ENCODE peak calls at places on chromosomes 3 and 15, in four cellular contexts. I is stomach, N is upper lobe of left lung, H is transverse colon. O is an unnamed sample.
A peak's percentile ranks its signal among the peaks of the same experiment; 100 is the strongest.

GRCh38 chr15:58457466-58457965 is 25.7 kb downstream of the LIPC start:
- DNase-seq in N (no peak), I (no peak), H (no peak), O (no peak)

GRCh38 chr3:123739754-123740153 is 144.4 kb downstream of the MYLK start:
- DNase-seq in I (no peak), H (peak; percentile 42), N (no peak), O (no peak)

GRCh38 chr3:165193392-165194268 is 2.6 kb downstream of the SLITRK3 start:
- DNase-seq in N (no peak), H (no peak), I (no peak), O (no peak)

GRCh38 chr15:77541421-77542181 is 91.1 kb downstream of the LINGO1 start:
- DNase-seq in N (no peak), I (peak; percentile 42), H (no peak), O (peak; percentile 61)

GRCh38 chr3:64342940-64343691 is 117.8 kb upstream of the PRICKLE2 start:
- DNase-seq in N (no peak), H (no peak), I (no peak), O (no peak)

GRCh38 chr3:10744098-10744465 is 71.9 kb upstream of the SLC6A11 start:
- DNase-seq in N (peak; percentile 36), H (no peak), I (no peak), O (no peak)

GRCh38 chr3:186044973-186045372 is 63.9 kb downstream of the ETV5 start:
- DNase-seq in H (no peak), N (no peak), I (peak; percentile 31), O (no peak)

GRCh38 chr15:70486451-70487379 is 276.6 kb downstream of the UACA start:
- DNase-seq in N (no peak), H (no peak), I (no peak), O (peak; percentile 77)

GRCh38 chr15:63605816-63606215 is 8.6 kb downstream of the FBXL22 start:
- DNase-seq in H (peak; percentile 34), N (no peak), I (no peak), O (no peak)

GRCh38 chr15:58410353-58410752 is 21.4 kb upstream of the LIPC start:
- DNase-seq in H (no peak), I (no peak), N (no peak), O (no peak)

GRCh38 chr15:69729167-69729748 is 276.6 kb downstream of the RPLP1 start:
- DNase-seq in H (peak; percentile 69), I (peak; percentile 58), N (no peak), O (no peak)

GRCh38 chr3:53324011-53324544 is 23.3 kb downstream of the DCP1A start:
- DNase-seq in H (no peak), I (no peak), N (no peak), O (no peak)

GRCh38 chr3:87437765-87438164 is 161.4 kb upstream of the POU1F1 start:
- DNase-seq in H (no peak), N (no peak), I (no peak), O (no peak)

GRCh38 chr3:136186330-136186729 is 9.8 kb downstream of the MSL2 start:
- DNase-seq in N (no peak), I (peak; percentile 47), H (peak; percentile 62), O (no peak)

GRCh38 chr15:38611228-38611627 is 46.6 kb upstream of the RASGRP1 start:
- DNase-seq in H (no peak), I (no peak), N (no peak), O (no peak)

GRCh38 chr3:53856964-53857363 is 10.6 kb downstream of the IL17RB start:
- DNase-seq in H (no peak), N (no peak), I (no peak), O (no peak)

GRCh38 chr15:88215249-88215648 is 41.3 kb downstream of the NTRK3 start:
- DNase-seq in N (no peak), H (no peak), I (no peak), O (no peak)

GRCh38 chr3:148902173-148902791 is 37.2 kb downstream of the CPA3 start:
- DNase-seq in I (no peak), N (no peak), H (no peak), O (no peak)

GRCh38 chr15:51203797-51204196 is 109.1 kb upstream of the TNFAIP8L3 start:
- DNase-seq in N (no peak), I (no peak), H (no peak), O (no peak)

GRCh38 chr3:134885877-134886621 is 91.0 kb downstream of the EPHB1 start:
- DNase-seq in N (no peak), H (no peak), I (no peak), O (no peak)

GRCh38 chr3:68793750-68794149 is 138.6 kb downstream of the TAFA4 start:
- DNase-seq in H (no peak), N (no peak), I (no peak), O (no peak)

GRCh38 chr15:66761723-66762595 is 59.9 kb downstream of the SMAD6 start:
- DNase-seq in I (no peak), H (no peak), N (no peak), O (no peak)

GRCh38 chr3:188979669-188980311 is 192.0 kb upstream of the TPRG1 start:
- DNase-seq in H (no peak), N (peak; percentile 18), I (no peak), O (no peak)

GRCh38 chr3:6697722-6698121 is 163.2 kb upstream of the GRM7 start:
- DNase-seq in H (no peak), I (no peak), N (no peak), O (no peak)

GRCh38 chr15:60155661-60156060 is 151.6 kb downstream of the FOXB1 start:
- DNase-seq in H (no peak), N (no peak), I (no peak), O (no peak)

GRCh38 chr15:95663156-95663831 is 667.2 kb upstream of the NR2F2 start:
- DNase-seq in H (no peak), N (no peak), I (no peak), O (no peak)

GRCh38 chr3:29525254-29525881 is 244.5 kb downstream of the RBMS3 start:
- DNase-seq in I (peak; percentile 55), N (no peak), H (peak; percentile 16), O (peak; percentile 90)

GRCh38 chr3:117139681-117140080 is 430.1 kb downstream of the TUSC7 start:
- DNase-seq in H (no peak), N (no peak), I (no peak), O (no peak)

GRCh38 chr15:51939216-51939615 is 32.4 kb downstream of the LEO1 start:
- DNase-seq in I (no peak), N (no peak), H (no peak), O (no peak)

GRCh38 chr3:154886437-154886836 is 193.7 kb upstream of the MME start:
- DNase-seq in N (no peak), H (no peak), I (no peak), O (no peak)

GRCh38 chr3:131655076-131655685 is 152.4 kb upstream of the MRPL3 start:
- DNase-seq in I (no peak), N (no peak), H (no peak), O (no peak)

DNA sequence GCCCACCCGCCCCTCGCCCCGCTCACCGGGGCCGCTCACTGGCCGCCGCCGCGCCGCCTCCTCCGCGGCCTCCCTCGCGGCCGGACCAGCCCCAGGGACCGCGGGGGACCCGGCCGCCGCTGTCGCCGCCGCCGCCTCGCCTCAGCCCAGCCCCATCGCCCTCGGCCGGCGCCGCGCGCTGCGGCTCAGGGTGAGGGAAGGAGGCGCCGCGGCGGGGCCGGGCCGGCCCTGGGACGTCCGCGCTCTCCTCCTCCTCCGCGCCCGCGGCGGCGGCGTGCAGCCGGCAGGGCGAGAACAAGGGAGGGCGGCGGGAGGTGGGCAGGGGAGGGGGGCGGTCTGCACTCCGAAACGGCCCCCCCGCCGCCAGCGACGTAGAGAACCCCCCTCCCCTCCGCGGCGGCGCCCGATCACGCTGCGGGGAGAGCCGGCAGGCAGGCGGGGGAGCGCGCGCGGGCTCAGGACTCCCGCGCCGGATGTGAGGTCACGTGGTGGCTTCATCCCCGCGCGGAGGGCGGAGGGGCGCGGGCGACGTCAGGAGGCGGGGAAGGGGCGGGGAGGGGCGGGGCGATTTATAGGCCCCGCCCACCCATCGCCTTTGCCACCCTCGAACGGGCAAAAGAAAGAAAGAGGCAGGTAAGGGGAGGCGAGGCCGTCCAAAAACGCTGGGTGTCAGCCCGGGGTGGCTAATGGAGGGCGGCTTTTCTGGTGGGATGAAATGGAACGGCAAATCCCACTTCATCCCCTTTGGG is at the start of gene ATP13A3:
- DNase-seq in I (peak; percentile 93), N (peak; percentile 98), H (peak; percentile 92), O (peak; percentile 95)
- TF ChIP-seq POLR2AphosphoS5 in I (peak; percentile 98), N (peak; percentile 93), H (peak; percentile 99), O (peak; percentile 95)

DNA sequence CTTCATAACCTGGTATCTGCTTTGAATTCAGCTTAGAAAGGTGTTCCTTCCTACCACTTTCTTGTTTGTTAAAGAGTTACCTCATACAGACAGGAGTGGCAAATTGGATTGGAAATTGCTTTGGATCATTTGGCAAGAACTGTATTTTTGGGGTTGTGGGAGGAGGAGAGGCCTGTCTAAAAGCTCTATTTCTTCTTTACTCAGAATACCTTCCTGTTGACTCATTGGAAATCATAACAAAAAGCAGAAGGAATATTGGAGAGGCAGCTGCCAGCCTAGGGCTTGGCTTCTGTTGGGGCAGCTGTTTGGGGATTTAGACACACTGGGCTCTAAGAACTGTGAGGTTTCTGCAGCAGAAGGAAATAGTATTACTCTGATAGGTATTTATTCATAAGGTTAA is 14.2 kb downstream of the IQGAP1 start:
- DNase-seq in H (no peak), I (no peak), N (no peak), O (peak; percentile 73)
- TF ChIP-seq POLR2AphosphoS5 in H (peak; percentile 46), I (peak; percentile 16), N (peak; percentile 34), O (peak; percentile 42)

GRCh38 chr3:41202075-41202833 is 2.9 kb downstream of the CTNNB1 start:
- DNase-seq in N (no peak), H (no peak), I (no peak), O (no peak)

GRCh38 chr3:41198950-41199865 is at the start of gene CTNNB1:
- DNase-seq in N (peak; percentile 98), I (peak; percentile 95), H (peak; percentile 95), O (peak; percentile 96)

GRCh38 chr3:41199866-41200668 is 762 bp downstream of the CTNNB1 start:
- DNase-seq in N (no peak), H (peak; percentile 44), I (no peak), O (peak; percentile 70)

GRCh38 chr3:41198526-41198925 is 779 bp upstream of the CTNNB1 start:
- DNase-seq in I (peak; percentile 39), H (peak; percentile 42), N (no peak), O (peak; percentile 75)

DNA sequence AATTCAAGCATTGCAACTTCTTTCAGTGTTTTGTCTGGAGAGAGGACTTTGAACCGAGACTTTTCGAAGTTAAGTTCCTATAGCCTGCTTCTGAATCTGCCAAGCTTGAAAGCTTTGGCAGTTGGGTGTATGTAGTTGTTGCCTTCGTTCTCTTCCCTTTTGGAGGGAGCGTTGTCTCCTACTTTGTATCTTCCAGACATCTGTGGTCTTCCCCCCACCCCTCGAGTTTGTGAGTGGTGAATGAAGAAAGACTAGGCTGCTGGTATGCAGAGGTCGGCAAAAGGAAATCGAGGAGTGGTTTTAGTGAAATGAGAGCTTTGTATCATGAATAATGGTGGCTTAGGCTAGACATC is 1.3 kb downstream of the CTNNB1 start:
- DNase-seq in I (no peak), N (no peak), H (peak; percentile 23), O (no peak)
- TF ChIP-seq POLR2AphosphoS5 in I (no peak), N (no peak), H (peak; percentile 54), O (peak; percentile 20)

GRCh38 chr15:41936649-41937567 is 35.4 kb downstream of the EHD4 start:
- DNase-seq in H (peak; percentile 46), I (peak; percentile 48), N (no peak), O (no peak)

GRCh38 chr15:41934843-41935242 is 37.5 kb downstream of the EHD4 start:
- DNase-seq in N (no peak), I (peak; percentile 46), H (peak; percentile 61), O (peak; percentile 27)

GRCh38 chr15:41936155-41936554 is 36.2 kb downstream of the EHD4 start:
- DNase-seq in N (no peak), H (no peak), I (no peak), O (peak; percentile 34)

GRCh38 chr15:41933771-41934170 is 38.6 kb downstream of the EHD4 start:
- DNase-seq in H (peak; percentile 57), N (no peak), I (peak; percentile 61), O (no peak)

GRCh38 chr15:41935566-41936020 is 36.8 kb downstream of the EHD4 start:
- DNase-seq in N (no peak), I (no peak), H (no peak), O (peak; percentile 38)
- TF ChIP-seq POLR2AphosphoS5 in N (no peak), I (no peak), H (no peak), O (no peak)

O was measured in sigmoid colon.